ENCODE peak calls at places on chromosome 18, in nine cellular contexts. C, B, Y, K, Z, V, P, T and Q are unnamed samples.

GRCh38 chr18:59820663-59821062 is 79.1 kb upstream of the PMAIP1 start:
- DNase-seq in C (no peak), B (no peak), Y (no peak), K (no peak), Z (peak), V (peak), P (no peak), T (no peak), Q (no peak)

GRCh38 chr18:63982361-63982760 is 12.5 kb downstream of the SERPINB8 start:
- DNase-seq in C (no peak), B (no peak), Y (no peak), K (no peak), Z (no peak), V (no peak), P (no peak), T (no peak), Q (no peak)

GRCh38 chr18:8685141-8685913 is 20.0 kb upstream of the MTCL1 start:
- DNase-seq in C (no peak), B (no peak), Y (no peak), K (no peak), Z (peak), V (peak), P (no peak), T (no peak), Q (no peak)

GRCh38 chr18:59272971-59273935 is at the start of gene RAX:
- DNase-seq in C (peak), B (no peak), Y (no peak), K (peak), Z (no peak), V (peak), P (no peak), T (peak), Q (no peak)

GRCh38 chr18:3321133-3321812 is 59.3 kb downstream of the MYL12B start:
- DNase-seq in C (no peak), B (no peak), Y (no peak), K (no peak), Z (peak), V (peak), P (no peak), T (peak), Q (no peak)

GRCh38 chr18:50042611-50043010 is 152.3 kb downstream of the MYO5B start:
- DNase-seq in C (peak), B (no peak), Y (no peak), K (peak), Z (no peak), V (no peak), P (no peak), T (no peak), Q (no peak)

GRCh38 chr18:35500113-35500512 is 2.4 kb upstream of the INO80C start:
- DNase-seq in C (peak), B (no peak), Y (no peak), K (peak), Z (no peak), V (no peak), P (no peak), T (no peak), Q (no peak)

GRCh38 chr18:11040359-11040758 is 109.0 kb downstream of the PIEZO2 start:
- DNase-seq in C (no peak), B (no peak), Y (no peak), K (no peak), Z (no peak), V (no peak), P (no peak), T (no peak), Q (no peak)

GRCh38 chr18:56068030-56068671 is 480.2 kb upstream of the TCF4 start:
- DNase-seq in C (no peak), B (no peak), Y (no peak), K (no peak), Z (peak), V (peak), P (no peak), T (no peak), Q (no peak)

GRCh38 chr18:80252136-80252535 is 4.8 kb upstream of the PARD6G start:
- DNase-seq in C (no peak), B (no peak), Y (no peak), K (no peak), Z (peak), V (peak), P (no peak), T (no peak), Q (no peak)

GRCh38 chr18:62832282-62832681 is 116.9 kb downstream of the PHLPP1 start:
- DNase-seq in C (peak), B (no peak), Y (no peak), K (no peak), Z (no peak), V (no peak), P (no peak), T (no peak), Q (no peak)

DNA sequence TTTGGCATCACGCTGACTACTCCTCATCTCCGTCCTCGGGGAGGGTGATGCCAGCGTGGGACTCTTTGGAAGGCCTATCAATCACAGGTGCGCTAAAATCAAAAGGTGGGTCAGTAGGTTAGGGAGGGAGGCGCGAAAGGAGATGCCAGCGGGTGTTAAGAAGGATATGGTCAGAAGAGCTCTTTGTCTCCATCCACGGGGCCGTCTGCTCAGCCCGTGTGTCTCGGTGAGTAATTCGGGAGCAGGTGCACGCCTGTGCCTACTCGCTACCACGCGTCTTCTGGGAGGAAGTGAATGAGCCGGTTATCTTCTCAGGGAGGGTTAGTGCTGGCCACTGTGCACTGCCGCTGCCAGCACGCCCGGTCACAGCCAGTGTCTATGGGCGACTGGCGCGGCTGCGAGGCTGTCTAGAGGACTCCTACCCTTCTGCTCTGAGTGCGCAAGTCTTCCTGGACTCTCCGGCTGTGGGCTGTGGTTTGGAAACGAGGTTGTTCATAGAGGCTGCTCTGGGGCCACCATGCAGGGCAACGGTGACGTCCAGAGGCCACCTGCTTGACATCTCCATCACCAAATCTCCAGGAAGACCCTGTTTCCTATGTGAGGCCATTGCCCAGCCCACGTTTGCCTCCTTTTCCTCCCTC is 153.4 kb downstream of the MBP start:
- DNase-seq in C (no peak), B (no peak), Y (no peak), K (no peak), Z (no peak), V (no peak), P (no peak), T (no peak), Q (no peak)
- H3K4me3 ChIP-seq in C (no peak), B (no peak), Y (no peak), K (no peak), Z (no peak), V (no peak), P (no peak), T (no peak), Q (no peak)

DNA sequence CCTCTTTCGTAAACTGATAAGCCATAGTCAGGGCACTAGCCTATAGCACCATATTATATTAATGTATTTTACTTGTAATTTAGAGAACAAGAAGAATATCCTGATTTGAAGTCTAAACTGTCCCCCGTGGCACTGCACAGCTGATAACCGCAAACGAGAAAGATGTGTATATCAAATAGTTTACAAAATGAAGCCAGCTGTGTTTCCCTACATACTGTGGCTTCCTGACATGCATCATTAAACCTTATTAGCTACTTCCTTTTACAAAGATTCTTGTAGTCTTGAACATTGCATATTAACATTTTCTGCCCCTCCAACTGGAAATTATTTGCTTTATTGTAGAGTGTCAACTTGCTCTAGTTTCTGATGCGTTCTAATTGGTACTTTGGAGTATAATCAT is 153.5 kb upstream of the NFATC1 start:
- DNase-seq in C (no peak), B (no peak), Y (no peak), K (no peak), Z (no peak), V (no peak), P (no peak), T (no peak), Q (no peak)
- H3K4me3 ChIP-seq in C (no peak), B (no peak), Y (no peak), K (no peak), Z (no peak), V (no peak), P (no peak), T (no peak), Q (no peak)

GRCh38 chr18:12308386-12309100 is 502 bp downstream of the TUBB6 start:
- DNase-seq in C (peak), B (peak), Y (peak), K (peak), Z (peak), V (peak), P (no peak), T (peak), Q (no peak)

GRCh38 chr18:12307871-12308385 is at the start of gene TUBB6:
- DNase-seq in C (peak), B (peak), Y (peak), K (peak), Z (peak), V (peak), P (no peak), T (peak), Q (no peak)

GRCh38 chr18:12307251-12307736 is 747 bp upstream of the TUBB6 start:
- DNase-seq in C (peak), B (peak), Y (no peak), K (peak), Z (peak), V (peak), P (no peak), T (no peak), Q (no peak)

GRCh38 chr18:12310762-12311161 is 2.7 kb downstream of the TUBB6 start:
- DNase-seq in C (no peak), B (no peak), Y (no peak), K (no peak), Z (no peak), V (peak), P (no peak), T (no peak), Q (no peak)

GRCh38 chr18:12309683-12310198 is 1.7 kb downstream of the TUBB6 start:
- DNase-seq in C (no peak), B (no peak), Y (no peak), K (no peak), Z (peak), V (peak), P (no peak), T (no peak), Q (no peak)
- H3K4me3 ChIP-seq in C (peak), B (peak), Y (peak), K (peak), Z (peak), V (peak), P (no peak), T (peak), Q (no peak)

DNA sequence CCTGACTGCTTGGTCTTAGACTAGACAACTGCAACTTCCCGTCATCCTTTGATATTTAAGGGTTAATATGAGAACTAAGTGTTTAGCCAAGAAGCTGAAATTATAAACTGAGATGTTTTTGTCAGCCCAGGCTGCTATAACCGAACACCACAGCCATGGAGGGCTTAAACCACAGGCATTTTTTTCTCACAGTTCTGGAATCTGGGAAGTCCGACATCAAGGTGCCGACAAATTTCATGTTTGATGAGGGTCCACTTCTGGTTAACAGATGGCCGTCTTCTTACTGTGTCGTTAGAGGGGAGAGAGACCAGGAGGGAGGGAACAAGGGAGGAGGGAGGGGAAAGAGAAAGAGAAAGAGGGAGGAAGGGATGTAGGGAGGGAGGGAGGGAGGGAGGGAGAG is 6.5 kb upstream of the CNDP2 start:
- DNase-seq in C (no peak), B (no peak), Y (no peak), K (no peak), Z (peak), V (peak), P (no peak), T (no peak), Q (no peak)
- H3K4me3 ChIP-seq in C (no peak), B (no peak), Y (no peak), K (no peak), Z (peak), V (peak), P (no peak), T (no peak), Q (no peak)